ENCODE peak calls at places on chromosomes 2 and 18, in six cellular contexts. One of them, this sample, is unnamed.

GRCh38 chr2:62313433-62314227 is 117.7 kb downstream of the B3GNT2 start:
- DNase-seq in psoas muscle: no peak
- DNase-seq in AG04450: no peak
- DNase-seq in tibial nerve: no peak
- DNase-seq in LNCaP clone FGC: no peak
- DNase-seq in neural progenitor cell: no peak
- DNase-seq in this sample: no peak

GRCh38 chr2:3641181-3641580 is 16.8 kb upstream of the ALLC start:
- DNase-seq in psoas muscle: no peak
- DNase-seq in AG04450: no peak
- DNase-seq in tibial nerve: no peak
- DNase-seq in LNCaP clone FGC: no peak
- DNase-seq in neural progenitor cell: no peak
- DNase-seq in this sample: no peak

GRCh38 chr2:165002638-165003037 is 47.3 kb upstream of the SLC38A11 start:
- DNase-seq in psoas muscle: no peak
- DNase-seq in AG04450: no peak
- DNase-seq in tibial nerve: no peak
- DNase-seq in LNCaP clone FGC: no peak
- DNase-seq in neural progenitor cell: no peak
- DNase-seq in this sample: no peak

GRCh38 chr2:84556190-84556589 is 39.9 kb downstream of the DNAH6 start:
- DNase-seq in psoas muscle: no peak
- DNase-seq in AG04450: no peak
- DNase-seq in tibial nerve: no peak
- DNase-seq in LNCaP clone FGC: no peak
- DNase-seq in neural progenitor cell: no peak
- DNase-seq in this sample: no peak

GRCh38 chr2:64941751-64942150 is 47.4 kb upstream of the SLC1A4 start:
- DNase-seq in psoas muscle: no peak
- DNase-seq in AG04450: no peak
- DNase-seq in tibial nerve: no peak
- DNase-seq in LNCaP clone FGC: no peak
- DNase-seq in neural progenitor cell: no peak
- DNase-seq in this sample: no peak

GRCh38 chr2:85990084-85990483 is 101.3 kb upstream of the ST3GAL5 start:
- DNase-seq in psoas muscle: no peak
- DNase-seq in AG04450: no peak
- DNase-seq in tibial nerve: no peak
- DNase-seq in LNCaP clone FGC: no peak
- DNase-seq in neural progenitor cell: no peak
- DNase-seq in this sample: no peak

GRCh38 chr2:873651-874580 is 76.7 kb upstream of the SNTG2 start:
- DNase-seq in psoas muscle: no peak
- DNase-seq in AG04450: no peak
- DNase-seq in tibial nerve: no peak
- DNase-seq in LNCaP clone FGC: no peak
- DNase-seq in neural progenitor cell: no peak
- DNase-seq in this sample: no peak

GRCh38 chr18:44409524-44409923 is 271.2 kb upstream of the SETBP1 start:
- DNase-seq in psoas muscle: no peak
- DNase-seq in AG04450: no peak
- DNase-seq in tibial nerve: no peak
- DNase-seq in LNCaP clone FGC: no peak
- DNase-seq in neural progenitor cell: no peak
- DNase-seq in this sample: no peak

GRCh38 chr2:240644171-240644651 is 18.9 kb downstream of the GPR35 start:
- DNase-seq in psoas muscle: no peak
- DNase-seq in AG04450: no peak
- DNase-seq in tibial nerve: no peak
- DNase-seq in LNCaP clone FGC: no peak
- DNase-seq in neural progenitor cell: no peak
- DNase-seq in this sample: no peak

GRCh38 chr2:26740890-26741302 is 23.2 kb upstream of the SLC35F6 start:
- DNase-seq in psoas muscle: no peak
- DNase-seq in AG04450: no peak
- DNase-seq in tibial nerve: no peak
- DNase-seq in LNCaP clone FGC: no peak
- DNase-seq in neural progenitor cell: peak; percentile 51
- DNase-seq in this sample: peak; percentile 39

GRCh38 chr2:16242906-16243305 is 302.6 kb downstream of the MYCN start:
- DNase-seq in psoas muscle: no peak
- DNase-seq in AG04450: no peak
- DNase-seq in tibial nerve: no peak
- DNase-seq in LNCaP clone FGC: no peak
- DNase-seq in neural progenitor cell: no peak
- DNase-seq in this sample: no peak

GRCh38 chr2:196131384-196131861 is 40.0 kb downstream of the STK17B start:
- DNase-seq in psoas muscle: peak; percentile 29
- DNase-seq in AG04450: no peak
- DNase-seq in tibial nerve: no peak
- DNase-seq in LNCaP clone FGC: no peak
- DNase-seq in neural progenitor cell: peak; percentile 24
- DNase-seq in this sample: peak; percentile 32

GRCh38 chr2:129482626-129483025 is 496.8 kb upstream of the RAB6C start:
- DNase-seq in psoas muscle: no peak
- DNase-seq in AG04450: no peak
- DNase-seq in tibial nerve: no peak
- DNase-seq in LNCaP clone FGC: no peak
- DNase-seq in neural progenitor cell: no peak
- DNase-seq in this sample: no peak
- H3K4me3 ChIP-seq in psoas muscle: no peak overlapping the region
- H3K4me3 ChIP-seq in AG04450: no peak overlapping the region
- H3K4me3 ChIP-seq in tibial nerve: no peak overlapping the region
- H3K4me3 ChIP-seq in LNCaP clone FGC: no peak overlapping the region
- H3K4me3 ChIP-seq in neural progenitor cell: no peak overlapping the region
- H3K4me3 ChIP-seq in this sample: no peak overlapping the region

DNA sequence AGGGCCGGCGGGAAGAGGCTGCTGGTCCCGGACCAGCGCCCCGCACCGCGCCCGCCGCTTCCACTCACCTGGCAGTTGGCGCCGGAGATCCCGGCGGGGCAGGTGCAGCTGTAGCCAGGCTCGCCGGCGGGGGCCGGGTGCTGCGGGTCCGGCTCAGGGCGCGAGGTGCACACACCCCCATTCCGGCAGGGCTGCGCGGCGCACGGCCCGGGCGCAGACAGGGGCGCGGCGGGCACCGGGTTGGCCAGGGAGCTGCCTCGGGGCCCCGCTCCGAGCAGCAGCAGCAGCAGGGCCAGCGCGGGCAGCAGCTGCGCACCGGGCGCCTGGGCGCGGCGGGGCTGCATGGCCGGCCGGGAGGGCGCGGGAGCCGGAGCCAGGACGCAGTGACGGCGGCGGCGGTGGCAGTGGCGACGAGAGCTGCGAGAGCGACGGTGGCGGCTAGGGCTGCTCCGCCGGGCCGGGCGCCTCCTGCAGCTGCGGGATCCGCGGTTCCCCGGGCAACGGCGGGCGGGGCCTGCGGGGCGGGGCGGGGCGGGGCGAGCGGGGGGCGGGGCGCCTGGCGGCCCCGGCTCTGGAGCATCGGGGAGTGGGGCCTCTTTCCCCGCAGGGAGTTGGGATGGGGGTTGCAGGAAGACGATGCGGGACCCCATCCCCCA is at the start of gene DNER:
- DNase-seq in psoas muscle: peak; percentile 35
- DNase-seq in AG04450: no peak
- DNase-seq in tibial nerve: no peak
- DNase-seq in LNCaP clone FGC: no peak
- DNase-seq in neural progenitor cell: peak; percentile 87
- DNase-seq in this sample: no peak
- H3K4me3 ChIP-seq in psoas muscle: peak within 1 kb of the TSS; percentile 56
- H3K4me3 ChIP-seq in AG04450: peak within 1 kb of the TSS; percentile 53
- H3K4me3 ChIP-seq in tibial nerve: no peak within 1 kb of the TSS
- H3K4me3 ChIP-seq in LNCaP clone FGC: peak within 1 kb of the TSS; percentile 34
- H3K4me3 ChIP-seq in neural progenitor cell: peak within 1 kb of the TSS; percentile 80
- H3K4me3 ChIP-seq in this sample: peak within 1 kb of the TSS; percentile 57

GRCh38 chr2:148814143-148814852 is 60.7 kb upstream of the KIF5C start:
- DNase-seq in psoas muscle: no peak
- DNase-seq in AG04450: peak; percentile 18
- DNase-seq in tibial nerve: no peak
- DNase-seq in LNCaP clone FGC: peak; percentile 31
- DNase-seq in neural progenitor cell: no peak
- DNase-seq in this sample: peak; percentile 56
- H3K4me3 ChIP-seq in psoas muscle: no peak overlapping the region
- H3K4me3 ChIP-seq in AG04450: no peak overlapping the region
- H3K4me3 ChIP-seq in tibial nerve: no peak overlapping the region
- H3K4me3 ChIP-seq in LNCaP clone FGC: no peak overlapping the region
- H3K4me3 ChIP-seq in neural progenitor cell: no peak overlapping the region
- H3K4me3 ChIP-seq in this sample: no peak overlapping the region

GRCh38 chr2:112321375-112322320 is 46.3 kb downstream of the ZC3H6 start:
- DNase-seq in psoas muscle: no peak
- DNase-seq in AG04450: no peak
- DNase-seq in tibial nerve: no peak
- DNase-seq in LNCaP clone FGC: no peak
- DNase-seq in neural progenitor cell: no peak
- DNase-seq in this sample: peak; percentile 59
- H3K4me3 ChIP-seq in psoas muscle: no peak overlapping the region
- H3K4me3 ChIP-seq in AG04450: no peak overlapping the region
- H3K4me3 ChIP-seq in tibial nerve: no peak overlapping the region
- H3K4me3 ChIP-seq in LNCaP clone FGC: no peak overlapping the region
- H3K4me3 ChIP-seq in neural progenitor cell: no peak overlapping the region
- H3K4me3 ChIP-seq in this sample: no peak overlapping the region

GRCh38 chr2:130837175-130837810 is 579 bp downstream of the ARHGEF4 start:
- DNase-seq in psoas muscle: no peak
- DNase-seq in AG04450: no peak
- DNase-seq in tibial nerve: no peak
- DNase-seq in LNCaP clone FGC: no peak
- DNase-seq in neural progenitor cell: peak; percentile 41
- DNase-seq in this sample: no peak
- H3K4me3 ChIP-seq in psoas muscle: peak overlapping the region; percentile 19
- H3K4me3 ChIP-seq in AG04450: peak overlapping the region; percentile 31
- H3K4me3 ChIP-seq in tibial nerve: peak overlapping the region; percentile 29
- H3K4me3 ChIP-seq in LNCaP clone FGC: peak overlapping the region; percentile 63
- H3K4me3 ChIP-seq in neural progenitor cell: peak overlapping the region; percentile 83
- H3K4me3 ChIP-seq in this sample: no peak overlapping the region

DNA sequence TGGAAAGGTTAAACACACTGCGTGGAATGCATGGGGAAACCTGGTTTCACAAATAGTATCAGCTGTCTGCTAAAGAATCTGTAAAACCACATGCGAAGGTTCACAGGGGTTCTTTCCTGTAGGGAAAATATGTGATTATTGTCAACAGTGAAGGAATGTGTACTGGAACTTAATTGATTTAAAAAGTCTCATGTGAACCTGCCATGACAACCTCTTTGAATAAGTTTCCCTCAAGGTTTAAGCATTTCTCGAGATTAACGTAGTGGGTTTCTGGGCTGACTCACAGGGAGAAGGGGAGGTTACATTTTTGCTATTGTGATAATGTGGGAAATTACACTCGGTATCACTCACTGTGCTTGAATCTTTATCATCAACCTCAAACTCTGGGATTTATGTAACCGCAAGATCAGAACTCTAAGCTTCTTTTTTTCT is 28.2 kb upstream of the IL1R1 start:
- DNase-seq in psoas muscle: no peak
- DNase-seq in AG04450: peak; percentile 63
- DNase-seq in tibial nerve: no peak
- DNase-seq in LNCaP clone FGC: no peak
- DNase-seq in neural progenitor cell: no peak
- DNase-seq in this sample: peak; percentile 74
- H3K4me3 ChIP-seq in psoas muscle: no peak overlapping the region
- H3K4me3 ChIP-seq in AG04450: no peak overlapping the region
- H3K4me3 ChIP-seq in tibial nerve: no peak overlapping the region
- H3K4me3 ChIP-seq in LNCaP clone FGC: no peak overlapping the region
- H3K4me3 ChIP-seq in neural progenitor cell: no peak overlapping the region
- H3K4me3 ChIP-seq in this sample: no peak overlapping the region

This sample was measured in fibroblast of lung.